ENCODE peak calls at places on chromosomes 16 and 17, in seven cellular contexts. F is uterus, T is endodermal cell, W is RWPE1, R is MM.1S, K is A549, P is cardiac fibroblast. Z is an unnamed sample.

GRCh38 chr17:75155191-75155601 is 884 bp upstream of the JPT1 start:
- DNase-seq in F (no peak), T (peak; percentile 65), W (peak; percentile 23), R (no peak), K (no peak), P (no peak), Z (no peak)

GRCh38 chr17:45905812-45906211 is 11.5 kb downstream of the MAPT start:
- DNase-seq in F (no peak), T (no peak), W (no peak), R (no peak), K (no peak), P (no peak), Z (no peak)

GRCh38 chr17:48541574-48542113 is 3.3 kb downstream of the HOXB2 start:
- DNase-seq in F (peak; percentile 83), T (peak; percentile 79), W (no peak), R (no peak), K (no peak), P (peak; percentile 75), Z (no peak)

GRCh38 chr17:29004081-29004692 is 1.6 kb downstream of the SEZ6 start:
- DNase-seq in F (no peak), T (peak; percentile 88), W (no peak), R (no peak), K (peak; percentile 30), P (peak; percentile 9), Z (no peak)

GRCh38 chr16:3189869-3190268 is 1.9 kb downstream of the OR1F1 start:
- DNase-seq in F (no peak), T (peak; percentile 56), W (no peak), R (no peak), K (no peak), P (no peak), Z (no peak)

GRCh38 chr17:34173221-34173620 is 81.9 kb upstream of the CCL2 start:
- DNase-seq in F (no peak), T (no peak), W (no peak), R (no peak), K (no peak), P (peak; percentile 35), Z (no peak)

GRCh38 chr17:31598388-31598760 is 206.9 kb downstream of the RAB11FIP4 start:
- DNase-seq in F (no peak), T (peak; percentile 65), W (no peak), R (no peak), K (no peak), P (no peak), Z (no peak)

GRCh38 chr16:51473091-51473490 is 322.0 kb upstream of the SALL1 start:
- DNase-seq in F (no peak), T (no peak), W (no peak), R (no peak), K (no peak), P (no peak), Z (no peak)

GRCh38 chr17:82153745-82154375 is 55.8 kb upstream of the FASN start:
- DNase-seq in F (peak; percentile 74), T (peak; percentile 99), W (peak; percentile 83), R (peak; percentile 73), K (peak; percentile 78), P (peak; percentile 79), Z (peak; percentile 86)
- TF ChIP-seq CTCF in F (peak; percentile 94), T (peak; percentile 95), W (peak; percentile 91), R (peak; percentile 92), K (peak; percentile 84), P (peak; percentile 91), Z (peak; percentile 91)

GRCh38 chr16:74627506-74628220 is 20.7 kb upstream of the GLG1 start:
- DNase-seq in F (peak; percentile 35), T (no peak), W (no peak), R (no peak), K (no peak), P (peak; percentile 54), Z (no peak)
- TF ChIP-seq CTCF in F (no peak), T (no peak), W (no peak), R (no peak), K (no peak), P (no peak), Z (no peak)

GRCh38 chr16:59899940-59900339 is 1165.8 kb upstream of the GOT2 start:
- DNase-seq in F (no peak), T (no peak), W (no peak), R (no peak), K (peak; percentile 57), P (no peak), Z (no peak)
- TF ChIP-seq CTCF in F (no peak), T (peak; percentile 50), W (no peak), R (no peak), K (peak; percentile 7), P (no peak), Z (no peak)

GRCh38 chr16:28597692-28598261 is 927 bp upstream of the SULT1A2 start:
- DNase-seq in F (no peak), T (peak; percentile 74), W (no peak), R (peak; percentile 41), K (peak; percentile 16), P (no peak), Z (no peak)
- TF ChIP-seq CTCF in F (no peak), T (no peak), W (no peak), R (peak; percentile 23), K (no peak), P (no peak), Z (no peak)

GRCh38 chr16:4314532-4315184 is 1.2 kb upstream of the GLIS2 start:
- DNase-seq in F (no peak), T (peak; percentile 78), W (no peak), R (no peak), K (peak; percentile 94), P (peak; percentile 57), Z (peak; percentile 47)
- TF ChIP-seq CTCF in F (no peak), T (no peak), W (no peak), R (no peak), K (no peak), P (no peak), Z (no peak)

DNA sequence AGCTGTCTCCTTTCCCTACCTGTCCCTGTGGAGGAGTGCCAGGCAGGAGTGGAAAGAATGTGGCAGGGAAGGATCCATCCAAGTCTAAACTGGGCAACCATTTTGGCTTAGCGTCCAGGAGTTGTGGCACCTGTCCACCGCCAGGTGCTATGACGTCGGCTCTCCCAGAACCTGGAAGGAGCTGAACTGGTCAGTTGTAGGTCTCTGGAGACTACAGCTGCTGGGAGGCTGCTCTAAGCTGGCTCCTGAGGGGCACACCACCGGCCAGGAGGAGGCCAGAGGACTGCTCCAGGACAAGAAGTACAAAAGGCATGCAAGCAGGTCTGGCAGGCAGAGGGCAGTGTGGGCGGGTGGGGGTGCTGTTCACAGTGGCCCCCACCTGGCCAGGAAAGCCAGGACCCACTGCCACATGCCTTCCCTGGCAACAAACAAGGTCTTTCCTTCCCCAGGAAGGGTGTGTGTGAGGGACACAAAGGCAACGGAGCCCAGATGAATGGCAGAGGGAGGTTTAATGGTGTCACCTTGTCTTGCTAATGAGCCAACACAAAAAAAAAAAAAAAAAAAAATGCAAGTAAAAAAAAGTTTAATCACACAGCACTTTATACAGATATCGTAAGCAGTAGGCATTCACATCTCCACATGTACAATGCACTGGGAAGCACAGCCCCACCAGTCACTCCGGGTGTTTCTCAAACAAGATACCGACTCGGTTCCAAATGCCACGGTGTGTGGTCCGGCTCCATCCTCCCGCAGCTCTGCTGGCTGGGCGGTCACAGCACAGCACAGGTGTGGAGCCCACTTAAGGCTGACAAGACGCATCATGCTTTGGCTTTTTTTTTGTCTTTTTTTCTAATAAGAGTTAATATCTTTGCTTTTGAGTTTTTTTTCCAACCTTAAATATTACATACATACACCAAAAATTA is 4.8 kb downstream of the SPHK1 start:
- DNase-seq in F (no peak), T (peak; percentile 76), W (no peak), R (no peak), K (peak; percentile 40), P (peak; percentile 53), Z (no peak)
- TF ChIP-seq CTCF in F (no peak), T (peak; percentile 33), W (no peak), R (no peak), K (no peak), P (peak; percentile 29), Z (no peak)

GRCh38 chr17:11240041-11240801 is 792 bp upstream of the SHISA6 start:
- DNase-seq in F (no peak), T (peak; percentile 89), W (no peak), R (no peak), K (no peak), P (no peak), Z (no peak)
- TF ChIP-seq CTCF in F (peak; percentile 50), T (peak; percentile 56), W (no peak), R (no peak), K (no peak), P (no peak), Z (no peak)

Z was measured in Calu3.